ENCODE peak calls at places on chromosome 19, in four cellular contexts. U is kidney, S is AG08396, B is HEK293T. Y is an unnamed sample.

GRCh38 chr19:52094526-52094925 is 1.0 kb downstream of the ZNF841 start:
- DNase-seq in U (no peak), B (no peak), S (no peak), Y (no peak)

GRCh38 chr19:39671739-39672363 is 16.1 kb downstream of the LGALS16 start:
- DNase-seq in S (peak; percentile 28), U (no peak), B (peak; percentile 55), Y (peak; percentile 27)

GRCh38 chr19:18160441-18160791 is 7.5 kb downstream of the PIK3R2 start:
- DNase-seq in S (no peak), B (no peak), U (no peak), Y (no peak)

GRCh38 chr19:11458236-11458900 is 22.5 kb downstream of the ELAVL3 start:
- DNase-seq in S (no peak), U (no peak), B (no peak), Y (no peak)

GRCh38 chr19:3471954-3472655 is 8.2 kb downstream of the SMIM24 start:
- DNase-seq in S (peak; percentile 66), U (no peak), B (peak; percentile 69), Y (no peak)

GRCh38 chr19:31286491-31286890 is 62.7 kb downstream of the TSHZ3 start:
- DNase-seq in U (peak; percentile 28), B (no peak), S (no peak), Y (no peak)

GRCh38 chr19:38946229-38947010 is 15.7 kb downstream of the MRPS12 start:
- DNase-seq in B (no peak), S (no peak), U (peak; percentile 31), Y (no peak)

GRCh38 chr19:23345838-23346237 is 49.4 kb downstream of the ZNF91 start:
- DNase-seq in B (peak; percentile 3), S (no peak), U (no peak), Y (no peak)

GRCh38 chr19:35170359-35171061 is 16.0 kb downstream of the FXYD5 start:
- DNase-seq in U (no peak), S (no peak), B (no peak), Y (no peak)

GRCh38 chr19:49891393-49891792 is 5.3 kb downstream of the IL4I1 start:
- DNase-seq in S (no peak), B (no peak), U (no peak), Y (no peak)

GRCh38 chr19:55228015-55228391 is 560 bp downstream of the TMEM86B start:
- DNase-seq in B (no peak), U (no peak), S (no peak), Y (no peak)

GRCh38 chr19:604355-604754 is 14.7 kb downstream of the HCN2 start:
- DNase-seq in U (no peak), S (no peak), B (peak; percentile 30), Y (no peak)

GRCh38 chr19:50417850-50418185 is 920 bp upstream of the SPIB start:
- DNase-seq in B (no peak), S (no peak), U (no peak), Y (no peak)

GRCh38 chr19:13744179-13744578 is 20.1 kb upstream of the MRI1 start:
- DNase-seq in U (no peak), S (no peak), B (no peak), Y (no peak)